ENCODE peak calls at places on chromosomes 1 and 21, in seven cellular contexts. X, I, K, A, W, L and E are unnamed samples.
A peak's percentile ranks its signal among the peaks of the same experiment; 100 is the strongest.

GRCh38 chr1:32020338-32020737 is 6.7 kb downstream of the KHDRBS1 start:
- DNase-seq in X (no peak), I (no peak), K (no peak), A (no peak), W (no peak), L (no peak), E (no peak)

GRCh38 chr1:204363335-204364114 is 3.8 kb upstream of the PLEKHA6 start:
- DNase-seq in X (no peak), I (peak; percentile 71), K (peak; percentile 79), A (peak; percentile 78), W (peak; percentile 79), L (peak; percentile 86), E (peak; percentile 86)

GRCh38 chr1:9825101-9826074 is 1.6 kb upstream of the CLSTN1 start:
- DNase-seq in X (peak; percentile 59), I (peak; percentile 51), K (no peak), A (peak; percentile 87), W (peak; percentile 63), L (peak; percentile 97), E (peak; percentile 64)

GRCh38 chr1:173173388-173173787 is 33.7 kb downstream of the TNFSF4 start:
- DNase-seq in X (no peak), I (no peak), K (no peak), A (no peak), W (no peak), L (no peak), E (no peak)

GRCh38 chr1:235068155-235069121 is 60.2 kb downstream of the TOMM20 start:
- DNase-seq in X (no peak), I (peak; percentile 89), K (no peak), A (no peak), W (peak; percentile 65), L (no peak), E (peak; percentile 97)

GRCh38 chr21:29638761-29639327 is 301.0 kb downstream of the GRIK1 start:
- DNase-seq in X (no peak), I (no peak), K (no peak), A (no peak), W (no peak), L (no peak), E (no peak)

GRCh38 chr1:45097944-45098343 is 85.9 kb downstream of the UROD start:
- DNase-seq in X (no peak), I (no peak), K (no peak), A (no peak), W (no peak), L (peak; percentile 53), E (no peak)

GRCh38 chr21:42363331-42363730 is 3.0 kb downstream of the TFF1 start:
- DNase-seq in X (no peak), I (no peak), K (no peak), A (no peak), W (no peak), L (no peak), E (peak; percentile 11)

GRCh38 chr1:7810395-7810794 is 26.3 kb downstream of the PER3 start:
- DNase-seq in X (no peak), I (peak; percentile 96), K (no peak), A (no peak), W (peak; percentile 94), L (peak; percentile 34), E (peak; percentile 54)

GRCh38 chr1:208088319-208088718 is 155.9 kb downstream of the PLXNA2 start:
- DNase-seq in X (no peak), I (no peak), K (no peak), A (no peak), W (no peak), L (no peak), E (no peak)

GRCh38 chr1:51906306-51907078 is 28.0 kb upstream of the NRDC start:
- DNase-seq in X (no peak), I (peak; percentile 82), K (no peak), A (no peak), W (peak; percentile 19), L (no peak), E (no peak)

GRCh38 chr1:180632326-180633088 is 685 bp downstream of the XPR1 start:
- DNase-seq in X (peak; percentile 2), I (no peak), K (no peak), A (peak; percentile 72), W (no peak), L (peak; percentile 77), E (no peak)

GRCh38 chr1:118363396-118363795 is 178.4 kb upstream of the SPAG17 start:
- DNase-seq in X (no peak), I (no peak), K (no peak), A (no peak), W (no peak), L (no peak), E (no peak)

GRCh38 chr1:19086176-19086875 is 123.7 kb downstream of the UBR4 start:
- DNase-seq in X (no peak), I (no peak), K (no peak), A (no peak), W (no peak), L (no peak), E (no peak)

GRCh38 chr1:217660353-217661062 is 29.4 kb downstream of the SPATA17 start:
- DNase-seq in X (no peak), I (peak; percentile 90), K (no peak), A (no peak), W (peak; percentile 86), L (peak; percentile 13), E (peak; percentile 87)

GRCh38 chr1:220775238-220775853 is 11.4 kb upstream of the MTARC1 start:
- DNase-seq in X (no peak), I (no peak), K (no peak), A (peak; percentile 54), W (no peak), L (no peak), E (no peak)

GRCh38 chr1:155932487-155932886 is 1.7 kb downstream of the KHDC4 start:
- DNase-seq in X (no peak), I (no peak), K (no peak), A (no peak), W (no peak), L (no peak), E (no peak)

GRCh38 chr1:243849089-243850012 is 692 bp downstream of the AKT3 start:
- DNase-seq in X (no peak), I (peak; percentile 71), K (peak; percentile 46), A (peak; percentile 67), W (peak; percentile 82), L (peak; percentile 85), E (peak; percentile 57)

DNA sequence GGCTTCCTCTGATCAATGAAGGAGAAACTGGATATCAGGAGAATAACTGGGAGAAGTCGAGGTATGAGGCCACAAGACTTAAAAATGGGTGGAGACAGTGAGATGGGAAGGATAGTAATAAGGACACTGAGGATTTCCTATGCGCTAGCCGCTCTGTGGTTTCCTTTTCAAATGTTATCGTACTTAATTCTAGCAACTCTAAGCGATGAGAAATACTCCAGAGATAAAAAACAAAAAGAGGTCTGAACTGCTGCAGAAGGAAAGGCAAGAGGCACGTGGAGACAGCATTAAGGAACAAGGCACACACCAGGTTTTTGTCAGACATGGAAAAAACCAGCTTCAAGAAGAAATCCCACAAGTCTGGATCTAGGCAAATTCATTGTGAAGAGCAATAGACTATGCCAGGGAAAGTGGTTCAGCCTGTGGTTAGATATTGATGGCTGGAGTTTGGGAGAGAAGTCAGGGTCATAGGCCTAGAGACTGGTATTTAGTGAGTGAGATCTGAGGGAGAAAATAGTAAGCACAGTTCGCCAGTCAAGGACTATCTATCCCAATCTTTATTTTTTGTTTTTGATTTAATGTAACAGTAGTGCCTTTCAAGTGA is 5.3 kb downstream of the CLCA2 start:
- DNase-seq in X (no peak), I (no peak), K (no peak), A (no peak), W (peak; percentile 48), L (no peak), E (no peak)
- H4K8ac ChIP-seq in X (no peak overlapping the region), I (no peak overlapping the region), K (no peak overlapping the region), A (no peak overlapping the region), W (peak overlapping the region; percentile 45), L (no peak overlapping the region), E (no peak overlapping the region)

GRCh38 chr1:163440090-163440489 is 118.3 kb downstream of the NUF2 start:
- DNase-seq in X (no peak), I (no peak), K (no peak), A (no peak), W (no peak), L (no peak), E (no peak)

GRCh38 chr1:163439506-163439905 is 117.8 kb downstream of the NUF2 start:
- DNase-seq in X (no peak), I (no peak), K (no peak), A (no peak), W (no peak), L (no peak), E (no peak)

GRCh38 chr1:163443863-163444262 is 122.1 kb downstream of the NUF2 start:
- DNase-seq in X (no peak), I (no peak), K (no peak), A (no peak), W (no peak), L (no peak), E (no peak)

GRCh38 chr1:163442214-163442765 is 120.5 kb downstream of the NUF2 start:
- DNase-seq in X (no peak), I (no peak), K (no peak), A (no peak), W (no peak), L (no peak), E (no peak)

GRCh38 chr1:163442940-163443339 is 121.2 kb downstream of the NUF2 start:
- DNase-seq in X (no peak), I (no peak), K (no peak), A (no peak), W (no peak), L (no peak), E (no peak)
- H2BK120ac ChIP-seq in X (peak overlapping the region; percentile 69), I (no peak overlapping the region), K (no peak overlapping the region), A (no peak overlapping the region), W (no peak overlapping the region), L (no peak overlapping the region), E (no peak overlapping the region)

GRCh38 chr1:167424038-167424619 is 94.2 kb downstream of the CD247 start:
- DNase-seq in X (no peak), I (no peak), K (no peak), A (no peak), W (no peak), L (no peak), E (no peak)

GRCh38 chr1:167428418-167428817 is 89.9 kb downstream of the CD247 start:
- DNase-seq in X (no peak), I (no peak), K (no peak), A (no peak), W (peak; percentile 38), L (no peak), E (no peak)

GRCh38 chr1:167427843-167428242 is 90.5 kb downstream of the CD247 start:
- DNase-seq in X (no peak), I (no peak), K (no peak), A (no peak), W (no peak), L (no peak), E (peak; percentile 20)

GRCh38 chr1:167426716-167427115 is 91.6 kb downstream of the CD247 start:
- DNase-seq in X (no peak), I (no peak), K (no peak), A (no peak), W (no peak), L (no peak), E (no peak)

GRCh38 chr1:167425482-167425881 is 92.8 kb downstream of the CD247 start:
- DNase-seq in X (no peak), I (no peak), K (no peak), A (peak; percentile 59), W (no peak), L (no peak), E (no peak)
- H4K8ac ChIP-seq in X (peak overlapping the region; percentile 11), I (no peak overlapping the region), K (no peak overlapping the region), A (no peak overlapping the region), W (no peak overlapping the region), L (no peak overlapping the region), E (no peak overlapping the region)

DNA sequence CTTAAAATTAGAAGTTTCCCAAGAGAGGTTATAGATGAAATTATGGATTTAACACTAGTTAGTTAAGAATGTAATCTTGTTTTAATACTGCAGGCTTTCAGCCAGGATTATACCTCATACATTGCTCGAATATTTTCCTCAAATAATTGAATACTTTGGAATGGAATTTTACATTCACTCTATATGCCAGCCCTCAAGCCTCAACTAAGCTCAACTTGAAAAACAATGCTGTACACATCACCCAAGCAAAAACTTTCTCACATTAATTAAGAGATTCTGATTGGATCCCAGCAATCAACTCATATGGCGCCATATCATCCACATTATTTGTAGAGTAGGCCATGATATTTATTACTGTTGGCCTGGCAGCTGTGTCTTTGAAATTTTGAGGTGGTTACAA is 710.7 kb upstream of the ADAMTS5 start:
- DNase-seq in X (no peak), I (no peak), K (no peak), A (no peak), W (no peak), L (no peak), E (no peak)
- H2BK120ac ChIP-seq in X (no peak overlapping the region), I (no peak overlapping the region), K (no peak overlapping the region), A (no peak overlapping the region), W (no peak overlapping the region), L (no peak overlapping the region), E (no peak overlapping the region)